ENCODE peak calls at places on chromosomes 4 and X, in five cellular contexts. P is psoas muscle; U is activated CD8-positive, alpha-beta T cell treated with anti-CD3 and anti-CD28 coated beads for 36 hours; X is activated T-helper 1 cell treated with anti-CD3 and anti-CD28 coated beads, Interleukin-2, amount 50 U/mL, for 16 hours; S is breast epithelium. Q is an unnamed sample.
A peak's percentile ranks its signal among the peaks of the same experiment; 100 is the strongest.

GRCh38 chrX:29196501-29196900 is 609.3 kb downstream of the IL1RAPL1 start:
- DNase-seq in S (no peak), P (no peak), X (no peak), U (no peak), Q (no peak)

GRCh38 chr4:147714575-147715401 is 17.1 kb upstream of the ARHGAP10 start:
- DNase-seq in X (no peak), P (peak; percentile 59), U (no peak), S (peak; percentile 56), Q (no peak)

GRCh38 chr4:141155586-141155985 is 22.3 kb upstream of the RNF150 start:
- DNase-seq in U (no peak), S (no peak), P (no peak), X (no peak), Q (peak; percentile 49)

GRCh38 chr4:26692014-26692726 is 108.3 kb downstream of the TBC1D19 start:
- DNase-seq in P (no peak), X (no peak), U (no peak), S (no peak), Q (no peak)

GRCh38 chrX:23548164-23548563 is 119.1 kb upstream of the PRDX4 start:
- DNase-seq in P (no peak), X (no peak), U (no peak), S (no peak), Q (no peak)

GRCh38 chr4:8560265-8561047 is 19.7 kb upstream of the GPR78 start:
- DNase-seq in X (no peak), U (no peak), P (no peak), S (no peak), Q (no peak)

GRCh38 chr4:168562021-168562691 is 65.3 kb downstream of the PALLD start:
- DNase-seq in X (no peak), U (no peak), S (no peak), P (no peak), Q (peak; percentile 40)

GRCh38 chr4:87053064-87053693 is 118.4 kb downstream of the AFF1 start:
- DNase-seq in X (no peak), S (no peak), P (no peak), U (no peak), Q (no peak)

GRCh38 chrX:133655914-133656265 is 240.6 kb upstream of the GPC4 start:
- DNase-seq in X (no peak), U (no peak), P (no peak), S (no peak), Q (no peak)

GRCh38 chrX:102983205-102983604 is 46.1 kb downstream of the RAB40AL start:
- DNase-seq in X (no peak), U (no peak), S (no peak), P (no peak), Q (no peak)

GRCh38 chrX:17817242-17817641 is 43.9 kb downstream of the RAI2 start:
- DNase-seq in X (no peak), S (no peak), P (no peak), U (no peak), Q (no peak)

GRCh38 chr4:13865871-13866669 is 238.5 kb upstream of the BOD1L1 start:
- DNase-seq in S (no peak), P (no peak), U (no peak), X (no peak), Q (no peak)

GRCh38 chrX:125646195-125646594 is 326.5 kb downstream of the TEX13C start:
- DNase-seq in X (no peak), S (no peak), U (peak; percentile 11), P (no peak), Q (peak; percentile 37)

GRCh38 chrX:129781134-129782014 is 1.6 kb downstream of the SASH3 start:
- DNase-seq in S (no peak), P (peak; percentile 25), U (peak; percentile 93), X (peak; percentile 65), Q (no peak)

GRCh38 chr4:6343950-6344408 is 74.3 kb downstream of the WFS1 start:
- DNase-seq in U (no peak), X (no peak), P (no peak), S (no peak), Q (no peak)

GRCh38 chr4:70725633-70726032 is 3.9 kb downstream of the RUFY3 start:
- DNase-seq in P (no peak), S (no peak), U (no peak), X (no peak), Q (no peak)

GRCh38 chrX:27186671-27187070 is 276.5 kb downstream of the PPP4R3C start:
- DNase-seq in U (peak; percentile 24), P (no peak), S (no peak), X (peak; percentile 2), Q (peak; percentile 68)

GRCh38 chrX:101682723-101683122 is 23.1 kb upstream of the ARMCX2 start:
- DNase-seq in S (no peak), X (no peak), P (no peak), U (no peak), Q (peak; percentile 11)

GRCh38 chrX:112614640-112615039 is 65.1 kb downstream of the LHFPL1 start:
- DNase-seq in S (no peak), X (no peak), U (no peak), P (no peak), Q (no peak)

GRCh38 chr4:149708513-149709175 is 107.0 kb downstream of the IQCM start:
- DNase-seq in U (no peak), P (no peak), S (no peak), X (no peak), Q (no peak)

GRCh38 chrX:44433556-44433955 is 90.1 kb upstream of the EFHC2 start:
- DNase-seq in P (no peak), U (no peak), S (no peak), X (no peak), Q (no peak)

GRCh38 chrX:97363843-97364242 is 480.1 kb downstream of the RPA4 start:
- DNase-seq in P (no peak), S (no peak), U (no peak), X (no peak), Q (no peak)

GRCh38 chrX:103538728-103539127 is 19.4 kb upstream of the RAB40A start:
- DNase-seq in S (no peak), X (no peak), U (no peak), P (no peak), Q (no peak)

Q was measured in SJCRH30.